ENCODE peak calls at places on chromosomes 12 and 14, in six cellular contexts. One of them, this sample, is unnamed.
A peak's percentile ranks its signal among the peaks of the same experiment; 100 is the strongest.

GRCh38 chr14:101457936-101458535 is 103.3 kb upstream of the DIO3 start:
- DNase-seq in IMR-90: no peak
- DNase-seq in thoracic aorta: no peak
- DNase-seq in CD4-positive, CD25-positive, alpha-beta regulatory T cell: no peak
- DNase-seq in testis: no peak
- DNase-seq in psoas muscle: no peak
- DNase-seq in this sample: no peak

GRCh38 chr14:77469041-77469440 is 11.1 kb downstream of the AHSA1 start:
- DNase-seq in thoracic aorta: no peak
- DNase-seq in CD4-positive, CD25-positive, alpha-beta regulatory T cell: no peak
- DNase-seq in psoas muscle: no peak
- DNase-seq in IMR-90: no peak
- DNase-seq in testis: no peak
- DNase-seq in this sample: no peak

GRCh38 chr12:53750812-53751335 is 905 bp downstream of the CISTR start:
- DNase-seq in IMR-90: peak; percentile 19
- DNase-seq in psoas muscle: peak; percentile 59
- DNase-seq in testis: peak; percentile 41
- DNase-seq in thoracic aorta: no peak
- DNase-seq in CD4-positive, CD25-positive, alpha-beta regulatory T cell: no peak
- DNase-seq in this sample: peak; percentile 74

GRCh38 chr14:38065101-38065762 is 142.5 kb upstream of the SSTR1 start:
- DNase-seq in CD4-positive, CD25-positive, alpha-beta regulatory T cell: peak; percentile 85
- DNase-seq in testis: no peak
- DNase-seq in thoracic aorta: no peak
- DNase-seq in psoas muscle: no peak
- DNase-seq in IMR-90: no peak
- DNase-seq in this sample: no peak

GRCh38 chr14:96189288-96189711 is 15.3 kb upstream of the BDKRB2 start:
- DNase-seq in testis: no peak
- DNase-seq in thoracic aorta: no peak
- DNase-seq in psoas muscle: no peak
- DNase-seq in IMR-90: peak; percentile 97
- DNase-seq in CD4-positive, CD25-positive, alpha-beta regulatory T cell: no peak
- DNase-seq in this sample: no peak

GRCh38 chr12:68998036-68998435 is 65.1 kb upstream of the CPM start:
- DNase-seq in psoas muscle: no peak
- DNase-seq in IMR-90: no peak
- DNase-seq in thoracic aorta: no peak
- DNase-seq in CD4-positive, CD25-positive, alpha-beta regulatory T cell: no peak
- DNase-seq in testis: no peak
- DNase-seq in this sample: no peak

GRCh38 chr14:83847102-83847501 is 1682.8 kb upstream of the FLRT2 start:
- DNase-seq in thoracic aorta: no peak
- DNase-seq in psoas muscle: no peak
- DNase-seq in CD4-positive, CD25-positive, alpha-beta regulatory T cell: no peak
- DNase-seq in testis: no peak
- DNase-seq in IMR-90: no peak
- DNase-seq in this sample: no peak

GRCh38 chr12:11209098-11209497 is 22.4 kb upstream of the TAS2R42 start:
- DNase-seq in thoracic aorta: no peak
- DNase-seq in psoas muscle: no peak
- DNase-seq in IMR-90: no peak
- DNase-seq in CD4-positive, CD25-positive, alpha-beta regulatory T cell: no peak
- DNase-seq in testis: no peak
- DNase-seq in this sample: no peak

GRCh38 chr14:34997762-34998161 is 15.0 kb downstream of the SRP54 start:
- DNase-seq in psoas muscle: no peak
- DNase-seq in IMR-90: no peak
- DNase-seq in testis: no peak
- DNase-seq in CD4-positive, CD25-positive, alpha-beta regulatory T cell: no peak
- DNase-seq in thoracic aorta: no peak
- DNase-seq in this sample: no peak

GRCh38 chr14:51145246-51145645 is 50.3 kb upstream of the TRIM9 start:
- DNase-seq in IMR-90: no peak
- DNase-seq in testis: no peak
- DNase-seq in psoas muscle: no peak
- DNase-seq in thoracic aorta: no peak
- DNase-seq in CD4-positive, CD25-positive, alpha-beta regulatory T cell: no peak
- DNase-seq in this sample: no peak

GRCh38 chr12:78703820-78704525 is 160.6 kb upstream of the SYT1 start:
- DNase-seq in CD4-positive, CD25-positive, alpha-beta regulatory T cell: no peak
- DNase-seq in psoas muscle: no peak
- DNase-seq in IMR-90: peak; percentile 91
- DNase-seq in testis: no peak
- DNase-seq in thoracic aorta: no peak
- DNase-seq in this sample: no peak

GRCh38 chr14:91568626-91569025 is 58.5 kb upstream of the PPP4R3A start:
- DNase-seq in IMR-90: no peak
- DNase-seq in psoas muscle: no peak
- DNase-seq in testis: no peak
- DNase-seq in CD4-positive, CD25-positive, alpha-beta regulatory T cell: no peak
- DNase-seq in thoracic aorta: no peak
- DNase-seq in this sample: no peak

GRCh38 chr14:22297376-22297775 is 291.6 kb downstream of the DAD1 start:
- DNase-seq in thoracic aorta: no peak
- DNase-seq in IMR-90: no peak
- DNase-seq in CD4-positive, CD25-positive, alpha-beta regulatory T cell: no peak
- DNase-seq in testis: no peak
- DNase-seq in psoas muscle: no peak
- DNase-seq in this sample: no peak

GRCh38 chr12:100970894-100971293 is 176.3 kb downstream of the ANO4 start:
- DNase-seq in testis: no peak
- DNase-seq in CD4-positive, CD25-positive, alpha-beta regulatory T cell: no peak
- DNase-seq in IMR-90: no peak
- DNase-seq in thoracic aorta: no peak
- DNase-seq in psoas muscle: no peak
- DNase-seq in this sample: no peak

GRCh38 chr12:57908511-57908910 is 32.9 kb upstream of the ATP23 start:
- DNase-seq in testis: no peak
- DNase-seq in thoracic aorta: no peak
- DNase-seq in psoas muscle: no peak
- DNase-seq in IMR-90: no peak
- DNase-seq in CD4-positive, CD25-positive, alpha-beta regulatory T cell: no peak
- DNase-seq in this sample: no peak

GRCh38 chr12:109739747-109740693 is 26.4 kb downstream of the FAM222A start:
- DNase-seq in IMR-90: no peak
- DNase-seq in thoracic aorta: no peak
- DNase-seq in CD4-positive, CD25-positive, alpha-beta regulatory T cell: no peak
- DNase-seq in testis: no peak
- DNase-seq in psoas muscle: peak; percentile 39
- DNase-seq in this sample: peak; percentile 19

GRCh38 chr14:70707138-70708038 is 65.7 kb downstream of the TTC9 start:
- DNase-seq in CD4-positive, CD25-positive, alpha-beta regulatory T cell: no peak
- DNase-seq in testis: peak; percentile 64
- DNase-seq in psoas muscle: no peak
- DNase-seq in thoracic aorta: no peak
- DNase-seq in IMR-90: peak; percentile 41
- DNase-seq in this sample: no peak

GRCh38 chr12:57152408-57153038 is 5.1 kb upstream of the LRP1-AS start:
- DNase-seq in testis: peak; percentile 71
- DNase-seq in CD4-positive, CD25-positive, alpha-beta regulatory T cell: no peak
- DNase-seq in psoas muscle: no peak
- DNase-seq in IMR-90: peak; percentile 54
- DNase-seq in thoracic aorta: no peak
- DNase-seq in this sample: peak; percentile 68

GRCh38 chr14:53696217-53696965 is 260.2 kb downstream of the BMP4 start:
- DNase-seq in IMR-90: peak; percentile 16
- DNase-seq in thoracic aorta: no peak
- DNase-seq in psoas muscle: no peak
- DNase-seq in CD4-positive, CD25-positive, alpha-beta regulatory T cell: no peak
- DNase-seq in testis: no peak
- DNase-seq in this sample: no peak

DNA sequence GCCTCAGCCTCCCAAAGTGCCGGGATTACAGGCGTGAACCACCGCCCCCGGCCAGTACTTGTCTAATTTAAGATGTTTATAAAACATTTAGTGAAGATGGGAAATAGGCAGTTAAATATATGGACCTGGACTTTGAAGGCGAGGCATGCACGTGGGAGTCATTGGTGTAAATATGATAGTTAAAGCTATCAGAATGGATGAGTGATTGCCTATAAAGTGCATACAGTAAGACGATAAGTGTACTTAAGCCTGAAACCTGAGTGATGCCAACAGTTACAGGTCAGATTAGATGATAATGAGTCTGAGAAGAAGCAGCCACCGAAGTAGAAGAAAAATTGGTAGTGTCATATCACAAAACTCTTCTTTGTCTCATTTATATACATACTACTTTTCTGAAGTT is 11.5 kb downstream of the RAD51B start:
- DNase-seq in thoracic aorta: no peak
- DNase-seq in psoas muscle: no peak
- DNase-seq in IMR-90: no peak
- DNase-seq in CD4-positive, CD25-positive, alpha-beta regulatory T cell: no peak
- DNase-seq in testis: no peak
- DNase-seq in this sample: no peak
- H3K4me1 ChIP-seq in thoracic aorta: no peaks in the 10 kb centered on the region
- H3K4me1 ChIP-seq in psoas muscle: no peaks in the 10 kb centered on the region
- H3K4me1 ChIP-seq in IMR-90: no peaks in the 10 kb centered on the region
- H3K4me1 ChIP-seq in CD4-positive, CD25-positive, alpha-beta regulatory T cell: no peaks in the 10 kb centered on the region
- H3K4me1 ChIP-seq in testis: no peaks in the 10 kb centered on the region
- H3K4me1 ChIP-seq in this sample: no peaks in the 10 kb centered on the region

DNA sequence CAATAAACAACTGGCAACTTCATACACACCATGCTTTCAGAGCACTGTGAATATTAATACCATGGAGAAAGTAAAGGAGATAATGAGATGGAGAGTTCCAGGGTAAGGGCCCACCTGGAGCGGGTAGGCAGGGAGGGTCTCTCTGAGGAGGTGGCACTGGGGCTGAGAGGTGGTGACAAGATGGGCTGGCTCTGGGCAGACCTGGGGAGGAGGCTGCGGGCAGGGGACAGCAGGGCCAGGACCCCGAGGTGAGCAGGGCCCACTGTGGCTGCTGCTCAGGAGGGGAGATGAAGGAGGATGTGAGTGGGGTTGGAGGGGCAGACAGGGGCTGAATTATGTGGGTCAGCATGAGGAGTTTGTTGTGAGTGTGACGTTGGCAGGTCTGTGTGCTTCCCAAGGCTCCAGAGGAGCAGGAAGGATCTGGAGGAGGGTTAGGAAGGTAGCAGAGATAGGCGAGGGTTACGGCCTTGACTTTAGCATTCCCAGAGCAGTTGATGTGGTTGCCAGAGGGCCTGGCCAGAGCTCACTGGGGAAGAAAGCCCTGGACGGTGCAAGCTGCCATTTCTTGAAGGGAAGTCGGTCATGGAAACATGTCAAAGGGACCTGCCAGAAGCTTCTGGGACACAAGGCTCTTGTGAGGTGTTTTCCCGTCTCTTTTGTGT is 88.2 kb downstream of the CACNA1C start:
- DNase-seq in IMR-90: no peak
- DNase-seq in thoracic aorta: no peak
- DNase-seq in CD4-positive, CD25-positive, alpha-beta regulatory T cell: no peak
- DNase-seq in psoas muscle: no peak
- DNase-seq in testis: no peak
- DNase-seq in this sample: no peak
- H3K4me3 ChIP-seq in IMR-90: no peak overlapping the region
- H3K4me3 ChIP-seq in thoracic aorta: no peak overlapping the region
- H3K4me3 ChIP-seq in CD4-positive, CD25-positive, alpha-beta regulatory T cell: no peak overlapping the region
- H3K4me3 ChIP-seq in psoas muscle: no peak overlapping the region
- H3K4me3 ChIP-seq in testis: no peak overlapping the region
- H3K4me3 ChIP-seq in this sample: no peak overlapping the region

DNA sequence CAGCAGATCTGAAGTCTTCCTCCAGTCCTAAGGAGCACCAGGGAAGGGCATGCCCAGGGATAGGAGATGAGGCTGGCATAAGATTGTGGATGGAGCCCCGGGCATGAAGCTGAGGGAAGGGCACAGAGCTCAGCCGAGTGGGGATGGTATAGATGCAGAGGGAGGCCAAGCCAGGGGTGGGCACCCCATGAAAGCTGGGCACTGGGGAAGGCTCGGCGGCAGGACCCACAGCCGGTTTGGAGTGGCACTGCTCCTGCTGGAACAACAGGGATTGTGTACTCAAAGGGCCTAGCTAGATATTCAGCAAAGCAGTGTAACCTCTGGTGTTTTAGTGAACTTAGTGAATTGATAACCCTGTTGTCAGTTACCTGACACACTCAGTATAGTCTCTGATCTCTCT is 117.1 kb downstream of the NTF3 start:
- DNase-seq in testis: no peak
- DNase-seq in IMR-90: no peak
- DNase-seq in psoas muscle: no peak
- DNase-seq in CD4-positive, CD25-positive, alpha-beta regulatory T cell: no peak
- DNase-seq in thoracic aorta: no peak
- DNase-seq in this sample: no peak
- H3K9me3 ChIP-seq in testis: no peaks in the 10 kb centered on the region
- H3K9me3 ChIP-seq in IMR-90: no peaks in the 10 kb centered on the region
- H3K9me3 ChIP-seq in psoas muscle: peaks cover 4% of the 10 kb centered on the region
- H3K9me3 ChIP-seq in CD4-positive, CD25-positive, alpha-beta regulatory T cell: no peaks in the 10 kb centered on the region
- H3K9me3 ChIP-seq in thoracic aorta: peaks cover 4% of the 10 kb centered on the region
- H3K9me3 ChIP-seq in this sample: no peaks in the 10 kb centered on the region

GRCh38 chr12:49707127-49707811 is at the start of gene FMNL3:
- DNase-seq in CD4-positive, CD25-positive, alpha-beta regulatory T cell: peak; percentile 98
- DNase-seq in psoas muscle: peak; percentile 99
- DNase-seq in thoracic aorta: peak; percentile 88
- DNase-seq in IMR-90: peak; percentile 95
- DNase-seq in testis: peak; percentile 99
- DNase-seq in this sample: peak; percentile 100

GRCh38 chr12:49703647-49704137 is 3.5 kb downstream of the FMNL3 start:
- DNase-seq in testis: no peak
- DNase-seq in psoas muscle: no peak
- DNase-seq in CD4-positive, CD25-positive, alpha-beta regulatory T cell: no peak
- DNase-seq in thoracic aorta: no peak
- DNase-seq in IMR-90: peak; percentile 92
- DNase-seq in this sample: no peak

GRCh38 chr12:49706351-49707126 is 666 bp downstream of the FMNL3 start:
- DNase-seq in IMR-90: peak; percentile 47
- DNase-seq in psoas muscle: peak; percentile 60
- DNase-seq in CD4-positive, CD25-positive, alpha-beta regulatory T cell: peak; percentile 7
- DNase-seq in thoracic aorta: no peak
- DNase-seq in testis: peak; percentile 46
- DNase-seq in this sample: peak; percentile 77

GRCh38 chr12:49707812-49708147 is 575 bp upstream of the FMNL3 start:
- DNase-seq in CD4-positive, CD25-positive, alpha-beta regulatory T cell: no peak
- DNase-seq in testis: no peak
- DNase-seq in psoas muscle: no peak
- DNase-seq in thoracic aorta: no peak
- DNase-seq in IMR-90: no peak
- DNase-seq in this sample: no peak

DNA sequence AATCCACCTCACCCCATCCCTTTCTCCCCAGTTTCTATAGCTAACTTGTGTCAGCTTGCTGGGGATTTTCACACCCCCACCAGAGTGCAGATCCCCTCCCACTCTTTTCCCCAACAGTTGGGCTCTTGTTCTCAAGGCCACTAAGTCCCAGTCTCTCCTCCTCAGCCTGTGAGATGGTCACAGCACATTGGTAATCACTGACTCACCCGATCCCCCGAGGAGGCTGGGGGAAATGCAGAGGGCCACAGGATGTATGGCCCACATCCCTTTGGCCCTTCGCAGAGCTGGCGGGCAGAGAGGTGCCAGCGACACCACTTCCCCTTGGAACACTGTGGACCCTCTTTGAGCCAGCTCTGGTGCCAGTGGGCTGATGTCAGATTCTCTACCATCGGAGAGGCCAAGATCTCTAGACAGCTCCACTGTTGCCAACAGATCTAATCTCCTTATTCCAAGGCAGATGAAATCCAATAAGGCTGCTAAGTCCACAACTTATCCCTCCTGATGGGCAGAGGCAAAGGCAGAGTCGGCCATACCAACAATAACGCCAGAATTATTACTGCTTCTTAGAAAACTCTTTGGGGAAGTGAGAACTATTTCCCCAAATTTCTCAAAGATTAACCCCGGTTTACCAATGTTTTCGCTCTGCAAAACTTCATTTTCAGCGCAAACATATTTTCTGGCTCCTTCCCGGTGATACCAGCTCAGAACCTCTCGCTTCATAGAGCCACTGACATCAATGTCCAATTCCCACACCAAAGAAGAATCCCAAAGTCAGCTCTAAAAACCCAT is 1.5 kb downstream of the FMNL3 start:
- DNase-seq in testis: peak; percentile 80
- DNase-seq in IMR-90: peak; percentile 84
- DNase-seq in psoas muscle: peak; percentile 61
- DNase-seq in thoracic aorta: no peak
- DNase-seq in CD4-positive, CD25-positive, alpha-beta regulatory T cell: no peak
- DNase-seq in this sample: peak; percentile 76
- H3K4me1 ChIP-seq in testis: peaks cover 25% of the 10 kb centered on the region
- H3K4me1 ChIP-seq in IMR-90: peaks cover 25% of the 10 kb centered on the region
- H3K4me1 ChIP-seq in psoas muscle: peaks cover 18% of the 10 kb centered on the region
- H3K4me1 ChIP-seq in thoracic aorta: peaks cover 16% of the 10 kb centered on the region
- H3K4me1 ChIP-seq in CD4-positive, CD25-positive, alpha-beta regulatory T cell: peaks cover 41% of the 10 kb centered on the region
- H3K4me1 ChIP-seq in this sample: peaks cover 4% of the 10 kb centered on the region

This sample was measured in right cardiac atrium.